ENCODE peak calls at places on chromosomes 2 and 18, in nine cellular contexts. O, Q, A, V, D, R, C, P and U are unnamed samples. For H3K4me1, the result is how much of the 10 kb centered on the place peaks cover.

GRCh38 chr2:65435625-65436168 is 3.3 kb upstream of the SPRED2 start:
- DNase-seq in O (peak), Q (peak), A (peak), V (peak), D (peak), R (peak), C (peak), P (peak), U (peak)

GRCh38 chr18:2723207-2723606 is 67.7 kb downstream of the SMCHD1 start:
- DNase-seq in O (no peak), Q (no peak), A (no peak), V (no peak), D (no peak), R (no peak), C (peak), P (no peak), U (peak)

GRCh38 chr2:171478345-171478744 is 43.9 kb upstream of the CYBRD1 start:
- DNase-seq in O (no peak), Q (no peak), A (no peak), V (no peak), D (no peak), R (no peak), C (no peak), P (no peak), U (peak)

GRCh38 chr2:132916219-132916618 is 246.2 kb upstream of the LYPD1 start:
- DNase-seq in O (no peak), Q (no peak), A (no peak), V (no peak), D (no peak), R (no peak), C (no peak), P (no peak), U (no peak)

GRCh38 chr2:190469770-190470169 is 61.6 kb downstream of the MFSD6 start:
- DNase-seq in O (no peak), Q (peak), A (no peak), V (no peak), D (peak), R (peak), C (peak), P (no peak), U (peak)

GRCh38 chr2:61670591-61671503 is 132.7 kb upstream of the XPO1 start:
- DNase-seq in O (no peak), Q (no peak), A (peak), V (no peak), D (no peak), R (peak), C (peak), P (peak), U (peak)

GRCh38 chr2:71254078-71254477 is 27.2 kb upstream of the PAIP2B start:
- DNase-seq in O (no peak), Q (no peak), A (no peak), V (no peak), D (no peak), R (no peak), C (no peak), P (no peak), U (no peak)

GRCh38 chr18:23032030-23032582 is 99.0 kb downstream of the RBBP8 start:
- DNase-seq in O (no peak), Q (no peak), A (peak), V (no peak), D (no peak), R (no peak), C (peak), P (no peak), U (peak)

GRCh38 chr2:38180754-38181153 is 104.8 kb upstream of the CYP1B1 start:
- DNase-seq in O (no peak), Q (no peak), A (no peak), V (no peak), D (no peak), R (no peak), C (peak), P (no peak), U (no peak)

GRCh38 chr2:38181802-38182517 is 106.0 kb upstream of the CYP1B1 start:
- DNase-seq in O (no peak), Q (no peak), A (no peak), V (no peak), D (no peak), R (no peak), C (no peak), P (no peak), U (no peak)

GRCh38 chr2:38178556-38179419 is 102.8 kb upstream of the CYP1B1 start:
- DNase-seq in O (no peak), Q (no peak), A (no peak), V (no peak), D (no peak), R (peak), C (peak), P (no peak), U (peak)

GRCh38 chr2:38184964-38185603 is 109.1 kb upstream of the CYP1B1 start:
- DNase-seq in O (no peak), Q (no peak), A (no peak), V (peak), D (no peak), R (no peak), C (peak), P (peak), U (peak)

GRCh38 chr2:38182518-38183013 is 106.6 kb upstream of the CYP1B1 start:
- DNase-seq in O (no peak), Q (no peak), A (no peak), V (no peak), D (no peak), R (no peak), C (no peak), P (no peak), U (no peak)
- H3K4me1 ChIP-seq in O (under half), Q (under half), A (under half), V (under half), D (under half), R (under half), C (under half), P (under half), U (under half)

GRCh38 chr2:73202156-73203054 is at the start of gene NOTO:
- DNase-seq in O (peak), Q (peak), A (peak), V (no peak), D (no peak), R (peak), C (peak), P (no peak), U (no peak)
- H3K4me3 ChIP-seq in O (peak), Q (no peak), A (peak), V (no peak), D (no peak), R (peak), C (peak), P (no peak), U (peak)

GRCh38 chr2:51232026-51232425 is 200.1 kb upstream of the NRXN1 start:
- DNase-seq in O (no peak), Q (no peak), A (no peak), V (no peak), D (no peak), R (no peak), C (no peak), P (no peak), U (no peak)
- TF ChIP-seq EZH2phosphoT487 in O (no peak), Q (no peak), A (no peak), V (no peak), D (no peak), R (no peak), C (no peak), P (no peak), U (no peak)

GRCh38 chr2:239107936-239108335 is 260.1 kb downstream of the TWIST2 start:
- DNase-seq in O (no peak), Q (no peak), A (no peak), V (no peak), D (no peak), R (no peak), C (no peak), P (no peak), U (no peak)
- H3K4me1 ChIP-seq in O (under half), Q (under half), A (under half), V (under half), D (under half), R (under half), C (under half), P (under half), U (under half)

GRCh38 chr18:32548688-32549087 is 78.0 kb upstream of the GAREM1 start:
- DNase-seq in O (peak), Q (no peak), A (peak), V (no peak), D (no peak), R (peak), C (no peak), P (no peak), U (no peak)
- H3K4me3 ChIP-seq in O (no peak), Q (no peak), A (no peak), V (no peak), D (no peak), R (no peak), C (no peak), P (no peak), U (no peak)

GRCh38 chr18:63879684-63880083 is 7.8 kb upstream of the SERPINB2 start:
- DNase-seq in O (no peak), Q (no peak), A (no peak), V (no peak), D (no peak), R (no peak), C (no peak), P (no peak), U (no peak)

GRCh38 chr18:63883617-63884016 is 3.9 kb upstream of the SERPINB2 start:
- DNase-seq in O (no peak), Q (no peak), A (no peak), V (no peak), D (no peak), R (no peak), C (peak), P (no peak), U (peak)

GRCh38 chr18:63878982-63879381 is 8.5 kb upstream of the SERPINB2 start:
- DNase-seq in O (no peak), Q (no peak), A (no peak), V (no peak), D (no peak), R (no peak), C (no peak), P (no peak), U (no peak)

GRCh38 chr18:63881851-63882250 is 5.7 kb upstream of the SERPINB2 start:
- DNase-seq in O (no peak), Q (no peak), A (no peak), V (no peak), D (no peak), R (no peak), C (peak), P (no peak), U (peak)

GRCh38 chr18:63882333-63883141 is 5.0 kb upstream of the SERPINB2 start:
- DNase-seq in O (no peak), Q (no peak), A (no peak), V (no peak), D (peak), R (peak), C (peak), P (no peak), U (peak)
- TF ChIP-seq EZH2phosphoT487 in O (no peak), Q (no peak), A (no peak), V (no peak), D (no peak), R (no peak), C (no peak), P (no peak), U (no peak)

DNA sequence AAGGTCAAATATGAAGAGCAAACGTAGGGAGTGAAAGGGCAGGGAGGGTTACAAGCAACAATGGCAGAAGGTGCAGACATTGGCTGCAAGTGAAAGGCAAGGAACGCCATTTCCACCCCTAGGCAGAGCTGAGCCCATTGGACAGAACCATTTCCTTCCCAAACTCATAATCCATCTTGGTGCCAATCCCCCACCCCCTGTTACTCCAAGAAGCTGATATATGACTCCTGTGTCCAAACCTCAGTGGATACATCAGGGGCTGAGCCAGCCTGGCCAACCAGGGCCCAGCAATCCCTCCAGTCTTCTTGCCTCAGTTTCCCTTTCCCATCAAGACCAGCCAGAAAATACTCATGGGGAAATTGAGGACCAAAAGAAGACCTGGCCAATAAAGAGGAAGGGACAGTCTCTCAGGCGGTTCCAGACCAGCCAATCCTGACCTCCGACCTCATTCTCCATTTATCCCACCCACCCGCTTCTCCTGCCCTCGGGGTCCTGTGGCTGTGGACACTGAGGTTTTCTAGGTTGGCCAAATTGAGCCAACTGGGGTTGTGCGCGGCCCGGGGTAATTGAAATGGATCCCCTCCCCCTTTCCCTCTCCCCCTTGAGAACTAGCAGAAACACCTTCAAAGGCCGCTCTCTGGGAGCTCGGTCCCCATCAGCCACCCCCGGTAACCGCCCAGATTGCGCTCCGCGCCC is 24.8 kb downstream of the TNS1 start:
- DNase-seq in O (no peak), Q (no peak), A (no peak), V (no peak), D (no peak), R (no peak), C (no peak), P (no peak), U (no peak)
- H3K4me1 ChIP-seq in O (under half), Q (under half), A (under half), V (under half), D (under half), R (under half), C (under half), P (under half), U (under half)

GRCh38 chr2:177272765-177273164 is 8.2 kb upstream of the NFE2L2 start:
- DNase-seq in O (no peak), Q (no peak), A (no peak), V (no peak), D (no peak), R (no peak), C (no peak), P (peak), U (no peak)

GRCh38 chr2:177271981-177272666 is 7.6 kb upstream of the NFE2L2 start:
- DNase-seq in O (no peak), Q (no peak), A (no peak), V (no peak), D (no peak), R (no peak), C (no peak), P (peak), U (no peak)

GRCh38 chr2:177275041-177275440 is 10.5 kb upstream of the NFE2L2 start:
- DNase-seq in O (no peak), Q (no peak), A (no peak), V (no peak), D (no peak), R (no peak), C (peak), P (no peak), U (peak)

GRCh38 chr2:177275671-177276070 is 11.1 kb upstream of the NFE2L2 start:
- DNase-seq in O (no peak), Q (no peak), A (no peak), V (no peak), D (no peak), R (no peak), C (peak), P (no peak), U (no peak)

GRCh38 chr2:177273456-177273855 is 8.9 kb upstream of the NFE2L2 start:
- DNase-seq in O (no peak), Q (no peak), A (no peak), V (no peak), D (no peak), R (no peak), C (peak), P (no peak), U (no peak)
- H3K4me3 ChIP-seq in O (no peak), Q (no peak), A (no peak), V (no peak), D (no peak), R (no peak), C (peak), P (no peak), U (no peak)

GRCh38 chr2:20992201-20992711 is 51.6 kb downstream of the APOB start:
- DNase-seq in O (no peak), Q (no peak), A (peak), V (no peak), D (no peak), R (peak), C (peak), P (no peak), U (peak)
- TF ChIP-seq EZH2phosphoT487 in O (no peak), Q (no peak), A (no peak), V (no peak), D (no peak), R (no peak), C (no peak), P (no peak), U (no peak)